ENCODE peak calls at places on chromosome 2, in nine cellular contexts. One of them, this sample, is unnamed. For H3K27me3 and H3K9me3, the result is how much of the 10 kb centered on the place peaks cover.

GRCh38 chr2:193584522-193584938 is 1389.8 kb upstream of the TMEFF2 start:
- DNase-seq in adipocyte: peak
- DNase-seq in NT2/D1: peak
- DNase-seq in colonic mucosa: no peak
- DNase-seq in endothelial cell of umbilical vein: peak
- DNase-seq in effector memory CD4-positive, alpha-beta T cell: no peak
- DNase-seq in Peyer's patch: no peak
- DNase-seq in CD8-positive, alpha-beta T cell: no peak
- DNase-seq in astrocyte: peak
- DNase-seq in this sample: no peak

GRCh38 chr2:172877826-172878225 is 142.2 kb downstream of the RAPGEF4 start:
- DNase-seq in NT2/D1: no peak
- DNase-seq in effector memory CD4-positive, alpha-beta T cell: no peak
- DNase-seq in adipocyte: peak
- DNase-seq in Peyer's patch: no peak
- DNase-seq in astrocyte: peak
- DNase-seq in colonic mucosa: no peak
- DNase-seq in endothelial cell of umbilical vein: no peak
- DNase-seq in CD8-positive, alpha-beta T cell: no peak
- DNase-seq in this sample: no peak

GRCh38 chr2:36376319-36376765 is 20.8 kb downstream of the CRIM1 start:
- DNase-seq in Peyer's patch: peak
- DNase-seq in colonic mucosa: peak
- DNase-seq in endothelial cell of umbilical vein: peak
- DNase-seq in effector memory CD4-positive, alpha-beta T cell: no peak
- DNase-seq in adipocyte: peak
- DNase-seq in CD8-positive, alpha-beta T cell: no peak
- DNase-seq in astrocyte: no peak
- DNase-seq in NT2/D1: no peak
- DNase-seq in this sample: peak

GRCh38 chr2:241798081-241798630 is 10.8 kb upstream of the NEU4 start:
- DNase-seq in endothelial cell of umbilical vein: no peak
- DNase-seq in NT2/D1: no peak
- DNase-seq in effector memory CD4-positive, alpha-beta T cell: no peak
- DNase-seq in astrocyte: no peak
- DNase-seq in adipocyte: no peak
- DNase-seq in colonic mucosa: peak
- DNase-seq in CD8-positive, alpha-beta T cell: no peak
- DNase-seq in Peyer's patch: peak
- DNase-seq in this sample: no peak

GRCh38 chr2:237191693-237192076 is 106.0 kb downstream of the COPS8 start:
- DNase-seq in endothelial cell of umbilical vein: no peak
- DNase-seq in CD8-positive, alpha-beta T cell: no peak
- DNase-seq in effector memory CD4-positive, alpha-beta T cell: no peak
- DNase-seq in Peyer's patch: no peak
- DNase-seq in astrocyte: no peak
- DNase-seq in colonic mucosa: no peak
- DNase-seq in adipocyte: no peak
- DNase-seq in NT2/D1: no peak
- DNase-seq in this sample: no peak

GRCh38 chr2:11123001-11123809 is 32.1 kb upstream of the SLC66A3 start:
- DNase-seq in effector memory CD4-positive, alpha-beta T cell: no peak
- DNase-seq in Peyer's patch: no peak
- DNase-seq in endothelial cell of umbilical vein: no peak
- DNase-seq in NT2/D1: no peak
- DNase-seq in adipocyte: no peak
- DNase-seq in CD8-positive, alpha-beta T cell: no peak
- DNase-seq in colonic mucosa: no peak
- DNase-seq in astrocyte: no peak
- DNase-seq in this sample: no peak

GRCh38 chr2:760001-760400 is 82.8 kb upstream of the TMEM18 start:
- DNase-seq in NT2/D1: no peak
- DNase-seq in adipocyte: no peak
- DNase-seq in endothelial cell of umbilical vein: no peak
- DNase-seq in colonic mucosa: no peak
- DNase-seq in effector memory CD4-positive, alpha-beta T cell: no peak
- DNase-seq in astrocyte: no peak
- DNase-seq in CD8-positive, alpha-beta T cell: no peak
- DNase-seq in Peyer's patch: no peak
- DNase-seq in this sample: no peak

GRCh38 chr2:101830555-101830954 is 133.0 kb downstream of the MAP4K4 start:
- DNase-seq in CD8-positive, alpha-beta T cell: no peak
- DNase-seq in Peyer's patch: no peak
- DNase-seq in NT2/D1: no peak
- DNase-seq in colonic mucosa: no peak
- DNase-seq in astrocyte: peak
- DNase-seq in adipocyte: peak
- DNase-seq in endothelial cell of umbilical vein: peak
- DNase-seq in effector memory CD4-positive, alpha-beta T cell: no peak
- DNase-seq in this sample: no peak

GRCh38 chr2:174781996-174782395 is 17.7 kb upstream of the CHRNA1 start:
- DNase-seq in astrocyte: no peak
- DNase-seq in CD8-positive, alpha-beta T cell: no peak
- DNase-seq in NT2/D1: no peak
- DNase-seq in Peyer's patch: no peak
- DNase-seq in endothelial cell of umbilical vein: no peak
- DNase-seq in colonic mucosa: no peak
- DNase-seq in adipocyte: no peak
- DNase-seq in effector memory CD4-positive, alpha-beta T cell: no peak
- DNase-seq in this sample: no peak

GRCh38 chr2:45170976-45171514 is 161.8 kb upstream of the SIX2 start:
- DNase-seq in NT2/D1: no peak
- DNase-seq in CD8-positive, alpha-beta T cell: no peak
- DNase-seq in astrocyte: no peak
- DNase-seq in Peyer's patch: no peak
- DNase-seq in endothelial cell of umbilical vein: no peak
- DNase-seq in colonic mucosa: no peak
- DNase-seq in effector memory CD4-positive, alpha-beta T cell: no peak
- DNase-seq in adipocyte: peak
- DNase-seq in this sample: peak

GRCh38 chr2:145685323-145686050 is 1165.6 kb upstream of the ZEB2 start:
- DNase-seq in adipocyte: no peak
- DNase-seq in endothelial cell of umbilical vein: no peak
- DNase-seq in NT2/D1: no peak
- DNase-seq in colonic mucosa: no peak
- DNase-seq in CD8-positive, alpha-beta T cell: no peak
- DNase-seq in Peyer's patch: no peak
- DNase-seq in effector memory CD4-positive, alpha-beta T cell: no peak
- DNase-seq in astrocyte: peak
- DNase-seq in this sample: no peak

GRCh38 chr2:119723784-119724467 is 35.8 kb upstream of the PTPN4 start:
- DNase-seq in colonic mucosa: no peak
- DNase-seq in NT2/D1: no peak
- DNase-seq in endothelial cell of umbilical vein: no peak
- DNase-seq in effector memory CD4-positive, alpha-beta T cell: no peak
- DNase-seq in CD8-positive, alpha-beta T cell: no peak
- DNase-seq in astrocyte: peak
- DNase-seq in Peyer's patch: no peak
- DNase-seq in adipocyte: no peak
- DNase-seq in this sample: no peak

GRCh38 chr2:59167514-59167913 is 926.4 kb upstream of the FANCL start:
- DNase-seq in adipocyte: no peak
- DNase-seq in NT2/D1: no peak
- DNase-seq in CD8-positive, alpha-beta T cell: no peak
- DNase-seq in effector memory CD4-positive, alpha-beta T cell: no peak
- DNase-seq in endothelial cell of umbilical vein: no peak
- DNase-seq in astrocyte: no peak
- DNase-seq in Peyer's patch: no peak
- DNase-seq in colonic mucosa: no peak
- DNase-seq in this sample: no peak

GRCh38 chr2:186595219-186595618 is 5.4 kb downstream of the ITGAV start:
- DNase-seq in astrocyte: peak
- DNase-seq in CD8-positive, alpha-beta T cell: no peak
- DNase-seq in colonic mucosa: no peak
- DNase-seq in effector memory CD4-positive, alpha-beta T cell: no peak
- DNase-seq in adipocyte: peak
- DNase-seq in Peyer's patch: no peak
- DNase-seq in NT2/D1: no peak
- DNase-seq in endothelial cell of umbilical vein: peak
- DNase-seq in this sample: no peak

GRCh38 chr2:26683583-26683982 is 8.9 kb upstream of the KCNK3 start:
- DNase-seq in endothelial cell of umbilical vein: no peak
- DNase-seq in CD8-positive, alpha-beta T cell: no peak
- DNase-seq in effector memory CD4-positive, alpha-beta T cell: no peak
- DNase-seq in adipocyte: no peak
- DNase-seq in Peyer's patch: no peak
- DNase-seq in colonic mucosa: no peak
- DNase-seq in NT2/D1: no peak
- DNase-seq in astrocyte: no peak
- DNase-seq in this sample: no peak

GRCh38 chr2:26679857-26680256 is 12.7 kb upstream of the KCNK3 start:
- DNase-seq in astrocyte: no peak
- DNase-seq in NT2/D1: no peak
- DNase-seq in CD8-positive, alpha-beta T cell: no peak
- DNase-seq in effector memory CD4-positive, alpha-beta T cell: no peak
- DNase-seq in colonic mucosa: no peak
- DNase-seq in Peyer's patch: no peak
- DNase-seq in endothelial cell of umbilical vein: no peak
- DNase-seq in adipocyte: no peak
- DNase-seq in this sample: no peak

GRCh38 chr2:26682155-26682554 is 10.4 kb upstream of the KCNK3 start:
- DNase-seq in astrocyte: no peak
- DNase-seq in CD8-positive, alpha-beta T cell: no peak
- DNase-seq in endothelial cell of umbilical vein: no peak
- DNase-seq in adipocyte: peak
- DNase-seq in NT2/D1: no peak
- DNase-seq in Peyer's patch: no peak
- DNase-seq in colonic mucosa: no peak
- DNase-seq in effector memory CD4-positive, alpha-beta T cell: no peak
- DNase-seq in this sample: no peak

GRCh38 chr2:26678026-26678425 is 14.5 kb upstream of the KCNK3 start:
- DNase-seq in adipocyte: peak
- DNase-seq in endothelial cell of umbilical vein: no peak
- DNase-seq in colonic mucosa: no peak
- DNase-seq in NT2/D1: no peak
- DNase-seq in CD8-positive, alpha-beta T cell: no peak
- DNase-seq in Peyer's patch: no peak
- DNase-seq in astrocyte: no peak
- DNase-seq in effector memory CD4-positive, alpha-beta T cell: no peak
- DNase-seq in this sample: no peak

GRCh38 chr2:26681656-26682055 is 10.9 kb upstream of the KCNK3 start:
- DNase-seq in NT2/D1: no peak
- DNase-seq in CD8-positive, alpha-beta T cell: no peak
- DNase-seq in adipocyte: no peak
- DNase-seq in effector memory CD4-positive, alpha-beta T cell: no peak
- DNase-seq in astrocyte: no peak
- DNase-seq in endothelial cell of umbilical vein: no peak
- DNase-seq in Peyer's patch: no peak
- DNase-seq in colonic mucosa: no peak
- DNase-seq in this sample: no peak
- H3K27me3 ChIP-seq in NT2/D1: under half
- H3K27me3 ChIP-seq in CD8-positive, alpha-beta T cell: under half
- H3K27me3 ChIP-seq in adipocyte: under half
- H3K27me3 ChIP-seq in effector memory CD4-positive, alpha-beta T cell: under half
- H3K27me3 ChIP-seq in astrocyte: under half
- H3K27me3 ChIP-seq in endothelial cell of umbilical vein: under half
- H3K27me3 ChIP-seq in Peyer's patch: under half
- H3K27me3 ChIP-seq in colonic mucosa: under half
- H3K27me3 ChIP-seq in this sample: under half

GRCh38 chr2:239715606-239716005 is 309.5 kb downstream of the NDUFA10 start:
- DNase-seq in Peyer's patch: no peak
- DNase-seq in effector memory CD4-positive, alpha-beta T cell: no peak
- DNase-seq in endothelial cell of umbilical vein: no peak
- DNase-seq in CD8-positive, alpha-beta T cell: no peak
- DNase-seq in colonic mucosa: no peak
- DNase-seq in NT2/D1: no peak
- DNase-seq in astrocyte: no peak
- DNase-seq in adipocyte: no peak
- DNase-seq in this sample: no peak
- H3K4me3 ChIP-seq in Peyer's patch: no peak
- H3K4me3 ChIP-seq in effector memory CD4-positive, alpha-beta T cell: no peak
- H3K4me3 ChIP-seq in endothelial cell of umbilical vein: no peak
- H3K4me3 ChIP-seq in CD8-positive, alpha-beta T cell: no peak
- H3K4me3 ChIP-seq in colonic mucosa: no peak
- H3K4me3 ChIP-seq in NT2/D1: no peak
- H3K4me3 ChIP-seq in astrocyte: no peak
- H3K4me3 ChIP-seq in adipocyte: no peak
- H3K4me3 ChIP-seq in this sample: no peak

GRCh38 chr2:219492575-219492974 is 6.1 kb upstream of the GMPPA start:
- DNase-seq in endothelial cell of umbilical vein: no peak
- DNase-seq in colonic mucosa: no peak
- DNase-seq in Peyer's patch: no peak
- DNase-seq in adipocyte: no peak
- DNase-seq in effector memory CD4-positive, alpha-beta T cell: no peak
- DNase-seq in astrocyte: no peak
- DNase-seq in CD8-positive, alpha-beta T cell: no peak
- DNase-seq in NT2/D1: no peak
- DNase-seq in this sample: no peak
- H3K9me3 ChIP-seq in endothelial cell of umbilical vein: under half
- H3K9me3 ChIP-seq in colonic mucosa: under half
- H3K9me3 ChIP-seq in Peyer's patch: under half
- H3K9me3 ChIP-seq in adipocyte: under half
- H3K9me3 ChIP-seq in effector memory CD4-positive, alpha-beta T cell: under half
- H3K9me3 ChIP-seq in astrocyte: under half
- H3K9me3 ChIP-seq in CD8-positive, alpha-beta T cell: under half
- H3K9me3 ChIP-seq in NT2/D1: under half
- H3K9me3 ChIP-seq in this sample: under half

GRCh38 chr2:74550231-74550630 is 3.5 kb downstream of the LOXL3 start:
- DNase-seq in astrocyte: no peak
- DNase-seq in adipocyte: no peak
- DNase-seq in colonic mucosa: no peak
- DNase-seq in effector memory CD4-positive, alpha-beta T cell: no peak
- DNase-seq in endothelial cell of umbilical vein: no peak
- DNase-seq in Peyer's patch: no peak
- DNase-seq in NT2/D1: no peak
- DNase-seq in CD8-positive, alpha-beta T cell: no peak
- DNase-seq in this sample: no peak

GRCh38 chr2:74548919-74549684 is 4.6 kb downstream of the LOXL3 start:
- DNase-seq in colonic mucosa: peak
- DNase-seq in CD8-positive, alpha-beta T cell: no peak
- DNase-seq in adipocyte: peak
- DNase-seq in effector memory CD4-positive, alpha-beta T cell: no peak
- DNase-seq in NT2/D1: no peak
- DNase-seq in endothelial cell of umbilical vein: peak
- DNase-seq in astrocyte: no peak
- DNase-seq in Peyer's patch: peak
- DNase-seq in this sample: peak

GRCh38 chr2:74548285-74548918 is 5.3 kb downstream of the LOXL3 start:
- DNase-seq in NT2/D1: no peak
- DNase-seq in astrocyte: no peak
- DNase-seq in adipocyte: no peak
- DNase-seq in endothelial cell of umbilical vein: no peak
- DNase-seq in Peyer's patch: no peak
- DNase-seq in effector memory CD4-positive, alpha-beta T cell: no peak
- DNase-seq in colonic mucosa: no peak
- DNase-seq in CD8-positive, alpha-beta T cell: no peak
- DNase-seq in this sample: no peak

GRCh38 chr2:74551530-74551929 is 2.2 kb downstream of the LOXL3 start:
- DNase-seq in effector memory CD4-positive, alpha-beta T cell: no peak
- DNase-seq in Peyer's patch: no peak
- DNase-seq in CD8-positive, alpha-beta T cell: no peak
- DNase-seq in endothelial cell of umbilical vein: no peak
- DNase-seq in NT2/D1: no peak
- DNase-seq in colonic mucosa: no peak
- DNase-seq in astrocyte: no peak
- DNase-seq in adipocyte: no peak
- DNase-seq in this sample: no peak

DNA sequence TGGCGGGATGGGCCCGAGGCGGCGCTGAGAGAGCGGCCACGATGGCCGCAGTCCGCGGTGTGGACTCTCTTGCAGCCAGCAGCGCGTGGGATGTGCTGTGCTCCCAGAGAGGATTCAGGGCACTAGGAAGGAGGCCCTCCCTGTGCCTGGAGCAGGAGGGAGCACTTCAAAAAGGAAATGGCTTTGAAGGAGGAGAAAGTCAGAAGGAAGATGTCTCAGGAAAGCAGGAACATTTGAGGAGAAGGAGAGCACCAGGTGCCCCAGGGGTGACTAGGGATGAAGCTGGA is 4.1 kb downstream of the LOXL3 start:
- DNase-seq in astrocyte: no peak
- DNase-seq in adipocyte: no peak
- DNase-seq in colonic mucosa: no peak
- DNase-seq in endothelial cell of umbilical vein: no peak
- DNase-seq in CD8-positive, alpha-beta T cell: no peak
- DNase-seq in Peyer's patch: no peak
- DNase-seq in effector memory CD4-positive, alpha-beta T cell: no peak
- DNase-seq in NT2/D1: no peak
- DNase-seq in this sample: peak
- H3K27me3 ChIP-seq in astrocyte: under half
- H3K27me3 ChIP-seq in adipocyte: under half
- H3K27me3 ChIP-seq in colonic mucosa: under half
- H3K27me3 ChIP-seq in endothelial cell of umbilical vein: under half
- H3K27me3 ChIP-seq in CD8-positive, alpha-beta T cell: under half
- H3K27me3 ChIP-seq in Peyer's patch: under half
- H3K27me3 ChIP-seq in effector memory CD4-positive, alpha-beta T cell: under half
- H3K27me3 ChIP-seq in NT2/D1: under half
- H3K27me3 ChIP-seq in this sample: under half